ENCODE peak calls at places on chromosomes 3 and 15, in four cellular contexts. One of them, this sample, is unnamed. For H3F3A, the result is how much of the 10 kb centered on the place peaks cover.

GRCh38 chr3:195219351-195220045 is 51.5 kb downstream of the XXYLT1 start:
- DNase-seq in GM23338: no peak
- DNase-seq in PC-3: no peak
- DNase-seq in MM.1S: no peak
- DNase-seq in this sample: no peak

GRCh38 chr3:71407833-71408232 is 175.7 kb downstream of the FOXP1 start:
- DNase-seq in GM23338: no peak
- DNase-seq in PC-3: no peak
- DNase-seq in MM.1S: no peak
- DNase-seq in this sample: peak

GRCh38 chr3:123758081-123758564 is 126.0 kb downstream of the MYLK start:
- DNase-seq in GM23338: no peak
- DNase-seq in PC-3: peak
- DNase-seq in MM.1S: no peak
- DNase-seq in this sample: peak

GRCh38 chr3:188518835-188519452 is 365.0 kb downstream of the LPP start:
- DNase-seq in GM23338: no peak
- DNase-seq in PC-3: peak
- DNase-seq in MM.1S: no peak
- DNase-seq in this sample: no peak

GRCh38 chr15:95025924-95026728 is 794.8 kb downstream of the MCTP2 start:
- DNase-seq in GM23338: peak
- DNase-seq in PC-3: peak
- DNase-seq in MM.1S: peak
- DNase-seq in this sample: peak

GRCh38 chr3:134430950-134431445 is 54.8 kb downstream of the ANAPC13 start:
- DNase-seq in GM23338: no peak
- DNase-seq in PC-3: no peak
- DNase-seq in MM.1S: peak
- DNase-seq in this sample: no peak

GRCh38 chr15:92385096-92385495 is 8.6 kb upstream of the ST8SIA2 start:
- DNase-seq in GM23338: no peak
- DNase-seq in PC-3: peak
- DNase-seq in MM.1S: no peak
- DNase-seq in this sample: no peak

GRCh38 chr3:156416846-156417581 is 137.9 kb downstream of the SSR3 start:
- DNase-seq in GM23338: no peak
- DNase-seq in PC-3: peak
- DNase-seq in MM.1S: no peak
- DNase-seq in this sample: no peak

GRCh38 chr15:99704444-99704838 is 28.8 kb downstream of the LYSMD4 start:
- DNase-seq in GM23338: peak
- DNase-seq in PC-3: peak
- DNase-seq in MM.1S: peak
- DNase-seq in this sample: peak

GRCh38 chr3:73805435-73805834 is 180.7 kb upstream of the PDZRN3 start:
- DNase-seq in GM23338: no peak
- DNase-seq in PC-3: no peak
- DNase-seq in MM.1S: no peak
- DNase-seq in this sample: no peak

GRCh38 chr3:184354121-184354728 is 7.2 kb downstream of the CLCN2 start:
- DNase-seq in GM23338: peak
- DNase-seq in PC-3: peak
- DNase-seq in MM.1S: peak
- DNase-seq in this sample: peak

GRCh38 chr3:168085491-168086119 is 10.1 kb downstream of the GOLIM4 start:
- DNase-seq in GM23338: no peak
- DNase-seq in PC-3: no peak
- DNase-seq in MM.1S: peak
- DNase-seq in this sample: no peak

GRCh38 chr3:88828466-88828865 is 279.0 kb upstream of the EPHA3 start:
- DNase-seq in GM23338: no peak
- DNase-seq in PC-3: no peak
- DNase-seq in MM.1S: no peak
- DNase-seq in this sample: no peak

GRCh38 chr3:182349051-182349450 is 444.3 kb upstream of the ATP11B start:
- DNase-seq in GM23338: no peak
- DNase-seq in PC-3: no peak
- DNase-seq in MM.1S: no peak
- DNase-seq in this sample: no peak

GRCh38 chr3:62229201-62229600 is 144.1 kb downstream of the FEZF2 start:
- DNase-seq in GM23338: peak
- DNase-seq in PC-3: no peak
- DNase-seq in MM.1S: no peak
- DNase-seq in this sample: peak

GRCh38 chr15:28273468-28273867 is 48.5 kb downstream of the HERC2 start:
- DNase-seq in GM23338: peak
- DNase-seq in PC-3: no peak
- DNase-seq in MM.1S: no peak
- DNase-seq in this sample: peak

GRCh38 chr3:76998555-76998954 is 41.3 kb upstream of the ROBO2 start:
- DNase-seq in GM23338: no peak
- DNase-seq in PC-3: no peak
- DNase-seq in MM.1S: no peak
- DNase-seq in this sample: no peak
- TF ChIP-seq EZH2phosphoT487 in GM23338: no peak
- TF ChIP-seq EZH2phosphoT487 in PC-3: no peak
- TF ChIP-seq EZH2phosphoT487 in MM.1S: no peak
- TF ChIP-seq EZH2phosphoT487 in this sample: no peak

GRCh38 chr3:12433823-12434222 is 50.5 kb upstream of the TSEN2 start:
- DNase-seq in GM23338: no peak
- DNase-seq in PC-3: no peak
- DNase-seq in MM.1S: no peak
- DNase-seq in this sample: no peak
- H3F3A ChIP-seq in GM23338: under half
- H3F3A ChIP-seq in PC-3: under half
- H3F3A ChIP-seq in MM.1S: under half
- H3F3A ChIP-seq in this sample: under half

DNA sequence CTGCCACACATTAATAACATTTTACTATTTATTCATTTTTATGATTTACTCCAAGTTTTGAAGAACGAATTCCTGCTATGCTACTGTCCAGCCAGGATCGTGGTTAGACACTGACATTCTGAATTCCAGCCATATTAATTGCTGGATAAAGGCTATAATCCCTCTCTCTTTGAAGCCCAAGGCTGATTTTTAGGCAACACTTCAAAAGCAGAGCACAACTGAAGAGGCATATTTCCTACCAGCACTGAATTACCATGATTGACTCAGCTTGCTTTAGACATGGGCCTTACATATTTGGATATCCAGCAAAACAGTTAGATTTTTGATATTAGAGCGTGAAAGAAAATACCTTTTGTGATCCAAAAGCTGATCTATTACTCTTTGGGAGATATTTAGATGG is 205.0 kb downstream of the ZIC1 start:
- DNase-seq in GM23338: no peak
- DNase-seq in PC-3: no peak
- DNase-seq in MM.1S: no peak
- DNase-seq in this sample: no peak
- H2AFZ ChIP-seq in GM23338: no peak
- H2AFZ ChIP-seq in PC-3: no peak
- H2AFZ ChIP-seq in MM.1S: peak
- H2AFZ ChIP-seq in this sample: no peak

GRCh38 chr3:143443851-143444331 is 324.3 kb downstream of the CHST2 start:
- DNase-seq in GM23338: no peak
- DNase-seq in PC-3: peak
- DNase-seq in MM.1S: no peak
- DNase-seq in this sample: no peak
- TF ChIP-seq EZH2phosphoT487 in GM23338: no peak
- TF ChIP-seq EZH2phosphoT487 in PC-3: no peak
- TF ChIP-seq EZH2phosphoT487 in MM.1S: no peak
- TF ChIP-seq EZH2phosphoT487 in this sample: no peak